ENCODE peak calls at places on chromosomes 4 and X, in four cellular contexts. B is HepG2, Q is GM12878, V is K562. T is an unnamed sample.

GRCh38 chrX:53073115-53073581 is 9.0 kb upstream of the TSPYL2 start:
- DNase-seq in B (no peak), Q (no peak), V (no peak), T (no peak)

GRCh38 chr4:26624042-26624441 is 40.2 kb downstream of the TBC1D19 start:
- DNase-seq in B (no peak), Q (no peak), V (no peak), T (peak)

GRCh38 chr4:173264245-173264959 is 69.8 kb downstream of the HMGB2 start:
- DNase-seq in B (no peak), Q (no peak), V (peak), T (no peak)

GRCh38 chr4:123477804-123478209 is 81.2 kb downstream of the SPRY1 start:
- DNase-seq in B (peak), Q (no peak), V (no peak), T (no peak)

GRCh38 chr4:33407496-33407895 is 2687.3 kb downstream of the PCDH7 start:
- DNase-seq in B (no peak), Q (no peak), V (no peak), T (no peak)

GRCh38 chr4:73761856-73762255 is 21.5 kb downstream of the CXCL8 start:
- DNase-seq in B (no peak), Q (no peak), V (no peak), T (no peak)

GRCh38 chr4:41747230-41748055 is 1.1 kb downstream of the PHOX2B start:
- DNase-seq in B (no peak), Q (no peak), V (no peak), T (no peak)

GRCh38 chr4:59570850-59571476 is 1629.2 kb upstream of the ADGRL3 start:
- DNase-seq in B (no peak), Q (peak), V (no peak), T (no peak)

GRCh38 chr4:182885738-182886077 is 31.5 kb downstream of the DCTD start:
- DNase-seq in B (no peak), Q (no peak), V (no peak), T (no peak)

GRCh38 chr4:8239661-8240060 is 29.9 kb upstream of the HTRA3 start:
- DNase-seq in B (no peak), Q (no peak), V (no peak), T (no peak)

GRCh38 chrX:22526339-22526738 is 253.6 kb downstream of the CBLL2 start:
- DNase-seq in B (no peak), Q (peak), V (no peak), T (no peak)

GRCh38 chr4:14345356-14345775 is 656.9 kb upstream of the CPEB2 start:
- DNase-seq in B (no peak), Q (no peak), V (no peak), T (no peak)

GRCh38 chrX:109393859-109394258 is 88.0 kb downstream of the GUCY2F start:
- DNase-seq in B (no peak), Q (no peak), V (peak), T (peak)

GRCh38 chrX:137290011-137290410 is 256.2 kb upstream of the GPR101 start:
- DNase-seq in B (no peak), Q (no peak), V (no peak), T (no peak)

GRCh38 chr4:40909363-40909876 is 159.7 kb downstream of the NSUN7 start:
- DNase-seq in B (no peak), Q (no peak), V (no peak), T (no peak)

GRCh38 chr4:109729155-109729562 is 711 bp downstream of the PLA2G12A start:
- DNase-seq in B (no peak), Q (no peak), V (peak), T (peak)

GRCh38 chrX:104310084-104310483 is 55.4 kb upstream of the ESX1 start:
- DNase-seq in B (no peak), Q (no peak), V (peak), T (peak)

GRCh38 chrX:130066975-130067615 is 43.2 kb downstream of the ELF4 start:
- DNase-seq in B (no peak), Q (no peak), V (no peak), T (no peak)

GRCh38 chrX:130075768-130076167 is 34.5 kb downstream of the ELF4 start:
- DNase-seq in B (no peak), Q (no peak), V (peak), T (no peak)

GRCh38 chrX:130071611-130072349 is 38.5 kb downstream of the ELF4 start:
- DNase-seq in B (peak), Q (no peak), V (peak), T (no peak)
- TF ChIP-seq FOXK2 in B (no peak), Q (no peak), V (no peak), T (no peak)

GRCh38 chrX:19599253-19599652 is 83.9 kb upstream of the MAP3K15 start:
- DNase-seq in B (no peak), Q (no peak), V (no peak), T (no peak)

GRCh38 chrX:19592952-19593351 is 77.6 kb upstream of the MAP3K15 start:
- DNase-seq in B (no peak), Q (no peak), V (no peak), T (no peak)

GRCh38 chrX:19595036-19595435 is 79.7 kb upstream of the MAP3K15 start:
- DNase-seq in B (no peak), Q (no peak), V (no peak), T (no peak)

GRCh38 chrX:19589105-19589504 is 73.8 kb upstream of the MAP3K15 start:
- DNase-seq in B (no peak), Q (no peak), V (no peak), T (no peak)

DNA sequence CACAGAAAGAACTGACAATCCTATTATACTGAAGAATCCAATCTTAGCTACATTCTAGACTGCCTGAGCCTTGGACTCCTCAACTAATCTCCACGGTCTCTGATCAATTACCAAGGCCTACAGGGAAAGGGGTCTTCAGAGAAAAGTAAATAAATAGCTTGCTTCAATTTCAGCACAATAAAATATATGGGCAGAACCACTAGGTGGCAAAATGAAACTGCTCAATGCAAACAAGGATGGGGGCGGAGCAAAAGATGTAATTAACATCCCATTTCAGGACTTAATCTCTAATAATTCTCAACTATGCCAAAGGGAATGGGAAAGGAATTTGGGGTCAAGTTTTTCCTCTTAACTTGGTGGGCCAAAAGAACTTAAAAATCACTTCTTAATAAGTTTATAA is 78.4 kb upstream of the MAP3K15 start:
- DNase-seq in B (peak), Q (no peak), V (peak), T (peak)
- TF ChIP-seq FOXK2 in B (no peak), Q (no peak), V (no peak), T (no peak)

DNA sequence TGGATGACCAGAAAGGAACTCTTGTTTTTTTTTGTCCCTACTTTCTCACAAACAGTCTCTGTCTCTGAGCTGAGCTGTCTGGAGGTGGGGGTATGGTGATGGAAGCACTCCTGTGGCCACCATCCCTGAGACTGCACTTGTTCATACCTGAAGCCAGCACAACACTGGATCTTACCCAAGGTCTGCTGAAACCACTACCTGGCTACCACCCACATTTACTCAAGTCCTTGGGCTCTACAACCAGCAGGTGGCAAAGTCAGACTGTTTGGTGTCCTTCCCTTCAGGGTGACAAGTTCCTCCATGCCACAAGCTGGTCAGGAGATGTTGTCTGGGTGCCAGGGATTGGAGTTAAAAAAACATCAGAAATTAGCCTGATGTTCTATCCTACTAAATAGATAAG is 89.7 kb downstream of the NEXMIF start:
- DNase-seq in B (peak), Q (no peak), V (no peak), T (no peak)
- TF ChIP-seq FOXK2 in B (no peak), Q (no peak), V (no peak), T (no peak)

GRCh38 chrX:31606796-31607195 is 535.0 kb upstream of the FTHL17 start:
- DNase-seq in B (no peak), Q (no peak), V (no peak), T (no peak)

GRCh38 chrX:31603411-31604120 is 531.7 kb upstream of the FTHL17 start:
- DNase-seq in B (no peak), Q (no peak), V (no peak), T (no peak)

GRCh38 chrX:31604629-31605221 is 532.9 kb upstream of the FTHL17 start:
- DNase-seq in B (no peak), Q (peak), V (no peak), T (no peak)

GRCh38 chrX:31608651-31609050 is 536.8 kb upstream of the FTHL17 start:
- DNase-seq in B (no peak), Q (no peak), V (no peak), T (no peak)

GRCh38 chrX:31609130-31609529 is 537.3 kb upstream of the FTHL17 start:
- DNase-seq in B (no peak), Q (no peak), V (no peak), T (no peak)
- TF ChIP-seq FOXK2 in B (no peak), Q (no peak), V (no peak), T (no peak)

DNA sequence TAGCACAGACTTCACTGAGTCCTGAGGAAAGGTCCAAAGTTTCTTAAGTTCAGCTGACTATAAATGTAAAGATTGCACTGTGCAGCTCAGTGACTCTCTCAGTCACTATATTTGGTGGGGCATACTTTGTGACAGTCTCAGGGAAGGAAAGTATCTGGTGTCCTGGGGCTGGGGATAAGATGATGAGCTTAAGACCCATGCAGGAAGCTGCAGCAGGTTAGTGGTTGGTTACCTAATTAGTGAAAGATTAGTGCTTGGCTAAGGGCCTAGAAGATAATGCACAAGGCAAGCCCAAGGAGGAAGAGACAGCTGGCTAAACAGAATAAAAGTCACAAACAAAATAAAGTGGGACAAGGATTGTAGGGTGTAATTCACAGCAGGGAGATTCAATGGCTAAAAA is 25.4 kb upstream of the SLITRK4 start:
- DNase-seq in B (no peak), Q (no peak), V (no peak), T (no peak)
- TF ChIP-seq FOXK2 in B (no peak), Q (no peak), V (no peak), T (no peak)

GRCh38 chr4:111761531-111761930 is 383.7 kb upstream of the FAM241A start:
- DNase-seq in B (no peak), Q (no peak), V (no peak), T (no peak)

GRCh38 chr4:111754003-111754402 is 391.3 kb upstream of the FAM241A start:
- DNase-seq in B (no peak), Q (no peak), V (no peak), T (no peak)

DNA sequence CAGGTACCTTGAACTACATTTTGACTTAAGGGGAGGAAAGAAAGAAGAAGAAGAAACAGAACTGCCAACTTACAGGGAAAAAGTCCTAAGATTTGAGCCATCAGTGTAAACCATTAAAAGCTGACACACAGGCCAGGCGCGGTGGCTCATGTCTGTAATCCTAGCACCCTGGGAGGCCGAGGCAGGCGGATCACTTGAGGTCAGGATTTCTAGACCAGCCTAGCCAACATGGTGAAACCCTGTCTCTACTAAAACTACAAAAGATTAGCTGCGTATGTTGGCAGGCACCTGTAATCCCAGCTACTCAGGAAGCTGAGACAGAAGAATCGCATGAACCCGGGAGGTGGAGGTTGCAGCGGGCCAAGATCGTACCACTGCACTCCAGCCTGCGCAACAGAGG is 389.7 kb upstream of the FAM241A start:
- DNase-seq in B (no peak), Q (no peak), V (no peak), T (no peak)
- TF ChIP-seq FOXK2 in B (no peak), Q (no peak), V (no peak), T (no peak)

T was measured in HEK293T.